ENCODE peak calls at places on chromosome 9, in seven cellular contexts. V is endothelial cell of umbilical vein, O is cardiac muscle cell, I is mucosa of descending colon, A is WTC11, E is lung, M is colonic mucosa. R is an unnamed sample.

GRCh38 chr9:123928471-123929176 is 1.3 kb downstream of the DENND1A start:
- DNase-seq in V (peak), O (no peak), I (no peak), A (no peak), E (no peak), M (peak), R (no peak)

GRCh38 chr9:34547960-34548603 is 25.3 kb upstream of the ENHO start:
- DNase-seq in V (peak), O (peak), I (peak), A (peak), E (peak), M (peak), R (peak)

GRCh38 chr9:125829743-125830142 is 82.6 kb downstream of the PBX3 start:
- DNase-seq in V (peak), O (peak), I (no peak), A (no peak), E (no peak), M (no peak), R (peak)

GRCh38 chr9:131587331-131587730 is 42.0 kb downstream of the PRRT1B start:
- DNase-seq in V (no peak), O (no peak), I (no peak), A (no peak), E (no peak), M (no peak), R (no peak)

GRCh38 chr9:2125909-2126308 is 110.8 kb downstream of the SMARCA2 start:
- DNase-seq in V (peak), O (peak), I (no peak), A (no peak), E (no peak), M (no peak), R (no peak)

GRCh38 chr9:81118416-81118815 is 570.9 kb downstream of the TLE1 start:
- DNase-seq in V (no peak), O (no peak), I (no peak), A (no peak), E (no peak), M (no peak), R (no peak)

GRCh38 chr9:101504188-101504587 is 29.5 kb upstream of the RNF20 start:
- DNase-seq in V (no peak), O (no peak), I (no peak), A (no peak), E (no peak), M (no peak), R (no peak)

GRCh38 chr9:137095664-137096517 is 9.1 kb downstream of the MAN1B1 start:
- DNase-seq in V (no peak), O (no peak), I (peak), A (no peak), E (no peak), M (no peak), R (peak)

GRCh38 chr9:17480966-17481365 is 97.9 kb upstream of the SH3GL2 start:
- DNase-seq in V (no peak), O (no peak), I (no peak), A (peak), E (no peak), M (no peak), R (no peak)

GRCh38 chr9:96344458-96345180 is 38.9 kb downstream of the SLC35D2 start:
- DNase-seq in V (peak), O (peak), I (peak), A (no peak), E (peak), M (peak), R (no peak)

GRCh38 chr9:79559501-79560181 is 12.1 kb upstream of the TLE4 start:
- DNase-seq in V (peak), O (no peak), I (no peak), A (no peak), E (no peak), M (no peak), R (no peak)

GRCh38 chr9:37641331-37641730 is 9.4 kb upstream of the FRMPD1 start:
- DNase-seq in V (no peak), O (no peak), I (no peak), A (no peak), E (no peak), M (no peak), R (no peak)

GRCh38 chr9:121883281-121884056 is 209.6 kb downstream of the TTLL11 start:
- DNase-seq in V (peak), O (no peak), I (no peak), A (no peak), E (no peak), M (no peak), R (no peak)

GRCh38 chr9:19404278-19405075 is 4.3 kb upstream of the ACER2 start:
- DNase-seq in V (no peak), O (no peak), I (no peak), A (no peak), E (no peak), M (peak), R (no peak)

GRCh38 chr9:27019589-27019988 is 14.1 kb upstream of the LRRC19 start:
- DNase-seq in V (no peak), O (peak), I (no peak), A (no peak), E (no peak), M (no peak), R (no peak)

GRCh38 chr9:135587658-135588057 is 26.1 kb downstream of the PAEP start:
- DNase-seq in V (peak), O (peak), I (no peak), A (no peak), E (no peak), M (no peak), R (no peak)

GRCh38 chr9:136582977-136583735 is 37.3 kb upstream of the NOTCH1 start:
- DNase-seq in V (no peak), O (no peak), I (no peak), A (no peak), E (no peak), M (no peak), R (no peak)

GRCh38 chr9:93910196-93910595 is 45.0 kb downstream of the BARX1 start:
- DNase-seq in V (no peak), O (no peak), I (no peak), A (no peak), E (no peak), M (no peak), R (no peak)

GRCh38 chr9:98552306-98552705 is 156.4 kb downstream of the GABBR2 start:
- DNase-seq in V (peak), O (no peak), I (no peak), A (no peak), E (no peak), M (peak), R (no peak)

GRCh38 chr9:70600479-70600878 is 186.0 kb upstream of the KLF9 start:
- DNase-seq in V (peak), O (peak), I (no peak), A (no peak), E (no peak), M (no peak), R (no peak)

GRCh38 chr9:581673-582497 is 259.6 kb upstream of the DMRT1 start:
- DNase-seq in V (no peak), O (no peak), I (no peak), A (peak), E (no peak), M (no peak), R (no peak)

GRCh38 chr9:97904725-97905124 is 17.6 kb downstream of the TRMO start:
- DNase-seq in V (no peak), O (no peak), I (no peak), A (no peak), E (no peak), M (no peak), R (peak)

GRCh38 chr9:82466616-82467251 is 478.2 kb downstream of the SPATA31D1 start:
- DNase-seq in V (no peak), O (peak), I (no peak), A (peak), E (no peak), M (no peak), R (no peak)
- TF ChIP-seq CTCF in V (no peak), O (peak), I (no peak), A (peak), E (no peak), M (no peak), R (no peak)

DNA sequence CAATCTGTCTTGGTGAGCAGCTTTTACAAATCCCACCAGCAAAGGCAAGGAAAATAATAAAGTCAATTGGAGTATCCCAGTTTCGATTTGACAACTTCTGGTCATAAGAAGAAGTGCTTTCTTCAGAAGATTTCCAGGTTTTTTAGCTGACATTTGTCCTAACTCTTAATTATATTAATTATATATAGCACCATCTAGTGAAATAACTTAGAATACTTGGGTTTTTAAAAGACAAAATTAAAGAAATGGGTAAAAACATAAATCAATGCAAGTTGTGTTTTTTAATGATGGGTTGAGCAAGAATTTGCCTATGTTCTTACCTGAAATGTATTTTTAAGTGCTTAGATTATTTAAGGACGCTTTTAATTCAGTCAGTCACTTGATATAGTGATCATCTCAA is 421.8 kb downstream of the ACTL7B start:
- DNase-seq in V (no peak), O (no peak), I (no peak), A (no peak), E (no peak), M (no peak), R (no peak)
- TF ChIP-seq CTCF in V (no peak), O (no peak), I (no peak), A (no peak), E (no peak), M (no peak), R (no peak)

GRCh38 chr9:85900504-85901201 is 40.3 kb upstream of the NAA35 start:
- DNase-seq in V (peak), O (peak), I (peak), A (peak), E (no peak), M (peak), R (peak)
- TF ChIP-seq CTCF in V (peak), O (peak), I (peak), A (peak), E (peak), M (peak), R (peak)

GRCh38 chr9:86185872-86186271 is 73.6 kb downstream of the C9orf153 start:
- DNase-seq in V (no peak), O (no peak), I (no peak), A (no peak), E (no peak), M (no peak), R (no peak)

GRCh38 chr9:86186696-86187095 is 72.8 kb downstream of the C9orf153 start:
- DNase-seq in V (no peak), O (no peak), I (no peak), A (no peak), E (no peak), M (no peak), R (no peak)

GRCh38 chr9:86184125-86184524 is 75.3 kb downstream of the C9orf153 start:
- DNase-seq in V (no peak), O (no peak), I (no peak), A (no peak), E (no peak), M (no peak), R (no peak)

GRCh38 chr9:86183225-86183808 is 76.1 kb downstream of the C9orf153 start:
- DNase-seq in V (no peak), O (no peak), I (no peak), A (no peak), E (no peak), M (no peak), R (no peak)

GRCh38 chr9:86187121-86187520 is 72.3 kb downstream of the C9orf153 start:
- DNase-seq in V (no peak), O (no peak), I (no peak), A (peak), E (no peak), M (no peak), R (no peak)
- TF ChIP-seq CTCF in V (no peak), O (no peak), I (no peak), A (no peak), E (no peak), M (no peak), R (no peak)

GRCh38 chr9:100472725-100473261 is at the start of gene TMEFF1:
- DNase-seq in V (peak), O (peak), I (peak), A (peak), E (no peak), M (peak), R (no peak)
- TF ChIP-seq CTCF in V (no peak), O (peak), I (no peak), A (no peak), E (no peak), M (no peak), R (no peak)

GRCh38 chr9:128409998-128410397 is 10.7 kb upstream of the CERCAM start:
- DNase-seq in V (no peak), O (peak), I (no peak), A (peak), E (no peak), M (no peak), R (no peak)
- TF ChIP-seq CTCF in V (peak), O (peak), I (no peak), A (no peak), E (no peak), M (no peak), R (no peak)

GRCh38 chr9:88388203-88388885 is at the start of gene SPIN1:
- DNase-seq in V (peak), O (peak), I (peak), A (peak), E (peak), M (peak), R (peak)
- TF ChIP-seq CTCF in V (peak), O (no peak), I (peak), A (peak), E (no peak), M (no peak), R (no peak)

DNA sequence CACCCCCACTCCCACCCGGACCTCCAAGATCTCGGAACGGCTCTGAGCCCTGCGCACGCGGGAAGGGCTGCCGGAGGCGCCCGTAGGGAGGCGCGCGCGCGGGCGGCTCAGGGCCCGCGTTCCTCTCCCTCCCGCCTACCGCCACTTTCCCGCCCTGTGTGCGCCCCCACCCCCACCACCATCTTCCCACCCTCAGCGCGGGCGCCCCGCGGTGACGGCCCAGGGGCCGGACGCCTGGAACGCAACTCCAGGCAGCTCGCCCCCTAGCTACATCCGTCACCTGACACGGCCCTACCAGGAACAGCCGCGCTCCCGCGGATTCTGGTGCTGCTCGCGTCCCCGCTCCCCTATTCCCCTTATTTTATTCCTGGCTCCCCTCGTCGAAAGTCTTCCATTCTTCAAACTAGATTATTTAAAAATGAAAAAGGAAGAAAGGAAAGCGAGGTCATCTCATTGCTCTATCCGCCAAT is at the start of gene CDKN2B-AS1:
- DNase-seq in V (peak), O (peak), I (peak), A (peak), E (no peak), M (peak), R (no peak)
- TF ChIP-seq CTCF in V (no peak), O (no peak), I (no peak), A (no peak), E (no peak), M (no peak), R (no peak)

R was measured in CD4-positive, alpha-beta T cell.